ENCODE peak calls at places on chromosomes 11 and 22, in seven cellular contexts. X is hepatocyte; J is effector memory CD4-positive, alpha-beta T cell; C is occipital lobe; F is OCI-LY7; E is EL; S is choroid plexus epithelial cell. V is an unnamed sample.

GRCh38 chr22:40426671-40427070 is 56.3 kb downstream of the SGSM3 start:
- DNase-seq in S (no peak), F (no peak), J (no peak), C (peak; percentile 74), E (no peak), X (no peak), V (peak; percentile 45)

GRCh38 chr22:29503811-29504372 is 23.9 kb downstream of the NEFH start:
- DNase-seq in X (peak; percentile 71), E (peak; percentile 70), J (no peak), F (no peak), S (peak; percentile 86), C (no peak), V (no peak)

GRCh38 chr22:31947296-31947695 is 3.0 kb downstream of the YWHAH start:
- DNase-seq in E (no peak), J (no peak), C (no peak), F (peak; percentile 71), S (peak; percentile 62), X (no peak), V (peak; percentile 10)

GRCh38 chr11:2741006-2741376 is 41.2 kb upstream of the KCNQ1OT1 start:
- DNase-seq in S (no peak), F (no peak), X (peak; percentile 58), J (no peak), E (no peak), C (no peak), V (no peak)

GRCh38 chr22:44735518-44736428 is 16.6 kb upstream of the ARHGAP8 start:
- DNase-seq in X (peak; percentile 85), J (peak; percentile 67), F (peak; percentile 71), E (peak; percentile 45), C (peak; percentile 10), S (peak; percentile 55), V (no peak)

GRCh38 chr11:2555376-2555775 is 110.6 kb downstream of the KCNQ1 start:
- DNase-seq in C (no peak), X (no peak), J (no peak), E (no peak), S (no peak), F (no peak), V (no peak)

GRCh38 chr11:23509023-23509422 is 648.7 kb upstream of the CCDC179 start:
- DNase-seq in S (peak; percentile 59), F (no peak), E (peak; percentile 46), J (no peak), C (no peak), X (no peak), V (no peak)

GRCh38 chr11:94664336-94664735 is 97.2 kb downstream of the PIWIL4 start:
- DNase-seq in E (peak; percentile 34), F (no peak), S (no peak), J (no peak), C (no peak), X (peak; percentile 38), V (no peak)

GRCh38 chr22:17095538-17095937 is 10.7 kb downstream of the IL17RA start:
- DNase-seq in X (no peak), S (peak; percentile 30), J (no peak), F (no peak), C (no peak), E (no peak), V (no peak)

GRCh38 chr11:68839953-68840641 is 1.6 kb downstream of the CPT1A start:
- DNase-seq in C (no peak), J (no peak), X (no peak), E (peak; percentile 42), F (peak; percentile 72), S (peak; percentile 45), V (no peak)

GRCh38 chr11:20668844-20669832 is at the start of gene NELL1:
- DNase-seq in E (no peak), X (peak; percentile 42), S (peak; percentile 2), F (no peak), J (no peak), C (no peak), V (no peak)

GRCh38 chr11:112610996-112611795 is 350.0 kb upstream of the NCAM1 start:
- DNase-seq in C (no peak), F (no peak), J (no peak), X (no peak), S (peak; percentile 11), E (no peak), V (no peak)

GRCh38 chr11:43518407-43519165 is 159.9 kb downstream of the TTC17 start:
- DNase-seq in F (no peak), C (no peak), S (peak; percentile 63), J (no peak), X (no peak), E (no peak), V (no peak)

GRCh38 chr11:1502971-1503707 is 16.6 kb upstream of the MOB2 start:
- DNase-seq in F (no peak), S (no peak), X (peak; percentile 56), J (no peak), C (peak; percentile 56), E (no peak), V (no peak)

GRCh38 chr11:111330234-111330893 is 32.0 kb downstream of the POU2AF3 start:
- DNase-seq in E (no peak), F (no peak), S (no peak), J (no peak), C (no peak), X (no peak), V (no peak)

GRCh38 chr11:29343465-29344333 is 673.1 kb downstream of the KCNA4 start:
- DNase-seq in J (no peak), F (peak; percentile 58), E (peak; percentile 59), C (peak; percentile 12), X (peak; percentile 81), S (peak; percentile 73), V (no peak)

GRCh38 chr11:118304227-118304808 is at the start of gene CD3E:
- DNase-seq in F (peak; percentile 37), S (no peak), X (no peak), C (no peak), E (no peak), J (peak; percentile 33), V (no peak)

GRCh38 chr11:74171630-74172465 is 759 bp downstream of the PPME1 start:
- DNase-seq in X (no peak), C (no peak), F (no peak), S (peak; percentile 24), E (peak; percentile 15), J (no peak), V (no peak)

GRCh38 chr22:23032681-23033080 is 37.6 kb upstream of the GNAZ start:
- DNase-seq in C (no peak), S (no peak), X (no peak), J (no peak), F (no peak), E (no peak), V (no peak)

GRCh38 chr11:5380740-5381342 is 2.8 kb upstream of the OR51M1 start:
- DNase-seq in J (no peak), F (peak; percentile 61), S (peak; percentile 87), X (peak; percentile 79), E (peak; percentile 74), C (no peak), V (peak; percentile 5)

GRCh38 chr22:33921576-33922181 is 1.4 kb upstream of the LARGE1 start:
- DNase-seq in S (peak; percentile 57), F (peak; percentile 75), X (peak; percentile 86), E (no peak), C (peak; percentile 60), J (no peak), V (no peak)

GRCh38 chr11:68683952-68684384 is 376 bp upstream of the GAL start:
- DNase-seq in F (no peak), S (no peak), J (no peak), C (no peak), X (no peak), E (no peak), V (no peak)

GRCh38 chr11:77473801-77474508 is at the start of gene PAK1:
- DNase-seq in C (peak; percentile 72), J (peak; percentile 92), S (peak; percentile 78), E (peak; percentile 86), X (peak; percentile 98), F (no peak), V (peak; percentile 13)

GRCh38 chr11:8671242-8671641 is 11.2 kb downstream of the TRIM66 start:
- DNase-seq in S (peak; percentile 93), C (peak; percentile 63), J (no peak), E (peak; percentile 95), F (no peak), X (peak; percentile 52), V (no peak)

V was measured in NCI-H187 treated with DMSO at 0.1 percent for 48 hours.